ENCODE peak calls at places on chromosomes 16 and 17, in four cellular contexts. O is A549, N is K562, X is HepG2. C is an unnamed sample.

GRCh38 chr16:30180741-30181140 is 2.7 kb upstream of the CORO1A start:
- DNase-seq in O (no peak), N (no peak), X (no peak), C (no peak)

GRCh38 chr17:82848022-82848592 is 8.3 kb upstream of the ZNF750 start:
- DNase-seq in O (no peak), N (no peak), X (peak), C (no peak)

GRCh38 chr17:29931253-29931932 is 1.4 kb upstream of the SSH2 start:
- DNase-seq in O (peak), N (peak), X (peak), C (peak)

GRCh38 chr17:81494984-81495383 is 17.6 kb downstream of the ACTG1 start:
- DNase-seq in O (peak), N (no peak), X (no peak), C (no peak)

GRCh38 chr17:51508048-51508447 is 247.7 kb downstream of the UTP18 start:
- DNase-seq in O (no peak), N (no peak), X (no peak), C (no peak)

GRCh38 chr17:1703063-1703462 is 7.1 kb downstream of the TLCD2 start:
- DNase-seq in O (no peak), N (no peak), X (no peak), C (no peak)

GRCh38 chr16:73050115-73051099 is 2.5 kb upstream of the ZFHX3 start:
- DNase-seq in O (no peak), N (no peak), X (no peak), C (no peak)

GRCh38 chr17:3986939-3987335 is 22.7 kb upstream of the ATP2A3 start:
- DNase-seq in O (no peak), N (no peak), X (no peak), C (no peak)

GRCh38 chr17:20173091-20173490 is 163.9 kb downstream of the SPECC1 start:
- DNase-seq in O (no peak), N (no peak), X (peak), C (no peak)

GRCh38 chr16:29645699-29646187 is 17.3 kb upstream of the SPN start:
- DNase-seq in O (peak), N (peak), X (peak), C (peak)

GRCh38 chr16:27097671-27098275 is 31.0 kb downstream of the C16orf82 start:
- DNase-seq in O (no peak), N (no peak), X (no peak), C (no peak)

GRCh38 chr17:80612997-80613731 is 68.5 kb downstream of the RPTOR start:
- DNase-seq in O (no peak), N (no peak), X (no peak), C (no peak)

GRCh38 chr17:76405967-76406647 is 21.7 kb downstream of the SPHK1 start:
- DNase-seq in O (no peak), N (peak), X (no peak), C (no peak)

GRCh38 chr16:12100124-12100647 is 123.7 kb downstream of the SNX29 start:
- DNase-seq in O (no peak), N (no peak), X (peak), C (no peak)

GRCh38 chr17:55159251-55159650 is 105.5 kb upstream of the HLF start:
- DNase-seq in O (no peak), N (no peak), X (no peak), C (no peak)

GRCh38 chr17:16287563-16288027 is 65.7 kb downstream of the CENPV start:
- DNase-seq in O (peak), N (peak), X (peak), C (peak)

GRCh38 chr16:89047331-89048086 is 46.1 kb upstream of the ACSF3 start:
- DNase-seq in O (no peak), N (no peak), X (no peak), C (no peak)

GRCh38 chr17:73316919-73317505 is 5.2 kb upstream of the CDC42EP4 start:
- DNase-seq in O (no peak), N (no peak), X (no peak), C (peak)

GRCh38 chr16:87554754-87555427 is 47.4 kb upstream of the JPH3 start:
- DNase-seq in O (no peak), N (no peak), X (peak), C (no peak)

GRCh38 chr16:79316004-79316458 is 284.5 kb downstream of the MAF start:
- DNase-seq in O (no peak), N (no peak), X (no peak), C (peak)

GRCh38 chr16:85386467-85387170 is 226.5 kb upstream of the GSE1 start:
- DNase-seq in O (no peak), N (no peak), X (no peak), C (no peak)

GRCh38 chr17:56112086-56112485 is 41.2 kb upstream of the ANKFN1 start:
- DNase-seq in O (no peak), N (no peak), X (no peak), C (no peak)

GRCh38 chr17:39380144-39380543 is 21.3 kb downstream of the FBXL20 start:
- DNase-seq in O (no peak), N (no peak), X (no peak), C (no peak)

GRCh38 chr16:51971184-51971583 is 575.8 kb downstream of the TOX3 start:
- DNase-seq in O (peak), N (peak), X (no peak), C (no peak)

GRCh38 chr17:16037636-16038035 is 38.0 kb downstream of the TTC19 start:
- DNase-seq in O (no peak), N (peak), X (no peak), C (no peak)

GRCh38 chr17:27535178-27535928 is 79.1 kb downstream of the KSR1 start:
- DNase-seq in O (no peak), N (no peak), X (no peak), C (no peak)

GRCh38 chr17:27236710-27237315 is 57.1 kb upstream of the WSB1 start:
- DNase-seq in O (peak), N (peak), X (peak), C (no peak)

GRCh38 chr16:23380501-23380951 is 72.5 kb downstream of the COG7 start:
- DNase-seq in O (no peak), N (no peak), X (no peak), C (no peak)

GRCh38 chr17:21211825-21212479 is 2.0 kb downstream of the TMEM11 start:
- DNase-seq in O (no peak), N (no peak), X (no peak), C (no peak)

GRCh38 chr16:69916445-69916844 is 34.7 kb upstream of the CLEC18A start:
- DNase-seq in O (no peak), N (no peak), X (no peak), C (no peak)

GRCh38 chr16:63061319-63061718 is 1025.1 kb upstream of the CDH8 start:
- DNase-seq in O (peak), N (no peak), X (no peak), C (no peak)

GRCh38 chr17:82315703-82316358 is 1.6 kb downstream of the CD7 start:
- DNase-seq in O (no peak), N (no peak), X (no peak), C (no peak)

GRCh38 chr17:47879028-47879585 is 16.9 kb upstream of the SP2 start:
- DNase-seq in O (no peak), N (peak), X (no peak), C (no peak)

GRCh38 chr17:14198013-14198412 is 38.6 kb downstream of the CDRT15 start:
- DNase-seq in O (no peak), N (no peak), X (no peak), C (no peak)

GRCh38 chr17:80996422-80997305 is 5.0 kb downstream of the CHMP6 start:
- DNase-seq in O (no peak), N (no peak), X (no peak), C (no peak)

GRCh38 chr17:63842173-63842539 is 329 bp downstream of the SMARCD2 start:
- DNase-seq in O (no peak), N (no peak), X (no peak), C (no peak)
- TF ChIP-seq POLR2AphosphoS2 in O (no peak), N (no peak), X (no peak), C (no peak)

DNA sequence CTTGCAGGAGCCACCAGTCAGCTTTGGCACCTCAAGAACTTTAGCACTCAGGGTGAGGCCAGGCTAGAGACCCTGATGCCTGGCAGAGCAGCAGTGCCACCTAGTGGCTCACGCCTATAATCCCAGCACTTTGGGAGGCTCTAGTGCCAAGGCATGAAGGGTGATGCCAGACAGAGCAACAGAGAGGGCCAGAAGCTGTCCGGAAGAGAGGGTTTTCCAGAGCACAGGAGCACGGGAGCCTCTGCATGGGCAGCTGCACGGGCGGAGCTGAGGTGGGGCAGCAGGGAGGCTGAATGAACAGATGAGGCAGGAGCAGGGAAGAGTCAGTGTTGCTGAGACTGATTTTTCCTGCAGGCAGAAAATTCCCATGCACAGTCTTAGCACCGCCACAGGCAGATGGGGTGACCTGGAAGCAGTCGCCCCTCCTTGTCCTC is 38.9 kb downstream of the MYH3 start:
- DNase-seq in O (peak), N (peak), X (peak), C (no peak)
- TF ChIP-seq CHD4 in O (no peak), N (no peak), X (no peak), C (no peak)

GRCh38 chr17:43534909-43535308 is 11.2 kb downstream of the ETV4 start:
- DNase-seq in O (no peak), N (peak), X (no peak), C (no peak)

GRCh38 chr17:43531955-43532354 is 14.2 kb downstream of the ETV4 start:
- DNase-seq in O (no peak), N (no peak), X (peak), C (no peak)

GRCh38 chr17:43531082-43531378 is 15.1 kb downstream of the ETV4 start:
- DNase-seq in O (no peak), N (no peak), X (no peak), C (no peak)

GRCh38 chr17:43532581-43532980 is 13.6 kb downstream of the ETV4 start:
- DNase-seq in O (no peak), N (no peak), X (no peak), C (no peak)

DNA sequence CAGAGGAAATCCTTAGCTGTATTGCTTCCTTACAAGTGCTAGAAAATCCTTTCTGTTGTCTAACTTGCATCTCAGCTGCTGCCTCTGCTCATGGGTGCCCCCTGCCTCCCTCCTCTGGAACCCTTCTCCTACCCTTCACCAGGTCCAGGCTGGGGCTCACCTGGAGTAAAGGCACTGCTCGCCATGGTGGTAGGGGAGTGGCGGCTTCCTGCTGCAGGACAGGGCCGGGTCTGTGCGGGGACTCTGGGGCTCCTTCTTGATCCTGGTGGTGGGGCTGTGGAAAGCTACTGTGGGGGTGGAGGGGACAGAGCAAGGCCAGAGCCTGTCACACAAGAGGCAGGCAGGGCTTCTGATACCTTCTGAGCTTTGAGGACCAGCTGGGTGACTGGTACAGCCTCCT is 12.4 kb downstream of the ETV4 start:
- DNase-seq in O (no peak), N (no peak), X (no peak), C (no peak)
- TF ChIP-seq POLR2AphosphoS2 in O (no peak), N (no peak), X (no peak), C (no peak)

GRCh38 chr16:75559564-75560372 is 3.7 kb upstream of the TMEM231 start:
- DNase-seq in O (no peak), N (peak), X (no peak), C (no peak)
- TF ChIP-seq CHD4 in O (no peak), N (no peak), X (no peak), C (no peak)

GRCh38 chr16:1812732-1813163 is 13.9 kb downstream of the HAGH start:
- DNase-seq in O (peak), N (peak), X (peak), C (no peak)
- TF ChIP-seq POLR2AphosphoS2 in O (no peak), N (no peak), X (no peak), C (no peak)

DNA sequence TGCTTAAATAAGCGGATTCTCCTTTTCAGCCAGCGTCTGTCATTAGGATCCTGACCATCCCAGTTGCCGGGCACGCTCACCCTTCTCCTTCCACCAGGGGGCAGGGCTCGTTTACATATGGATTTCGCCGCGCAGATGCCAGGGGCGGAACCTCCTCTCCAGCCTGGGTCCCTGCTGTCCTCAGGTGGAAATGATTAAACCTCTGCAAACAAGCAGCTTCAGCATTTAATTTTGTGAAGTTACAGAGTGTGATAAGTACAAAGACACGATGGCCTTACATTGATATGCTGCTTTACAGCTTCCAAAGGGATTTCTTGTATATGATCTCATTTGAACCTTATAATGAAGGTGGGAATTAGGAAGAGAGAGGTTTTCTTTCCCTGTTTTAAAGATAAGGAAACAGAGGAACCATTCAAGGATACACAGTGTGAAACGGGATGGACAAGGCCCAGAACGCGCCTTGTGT is 3.9 kb upstream of the KRT28 start:
- DNase-seq in O (peak), N (peak), X (peak), C (no peak)
- TF ChIP-seq CHD4 in O (no peak), N (no peak), X (no peak), C (no peak)